ENCODE peak calls at places on chromosome 18, in five cellular contexts. E, S, B, G and H are unnamed samples. For H3K4me1, the result is how much of the 10 kb centered on the place peaks cover.

GRCh38 chr18:22451796-22452195 is 34.1 kb upstream of the CTAGE1 start:
- DNase-seq in G (no peak), E (no peak), S (no peak), B (no peak), H (no peak)

GRCh38 chr18:80109676-80110078 is 615 bp downstream of the ADNP2 start:
- DNase-seq in G (peak), E (peak), B (peak), S (peak), H (peak)

GRCh38 chr18:46071894-46072867 is at the start of gene PSTPIP2:
- DNase-seq in S (peak), G (peak), B (peak), E (peak), H (peak)

GRCh38 chr18:42675810-42676209 is 439.7 kb downstream of the RIT2 start:
- DNase-seq in G (no peak), E (no peak), S (no peak), B (no peak), H (no peak)

GRCh38 chr18:36396190-36396589 is 98.7 kb downstream of the FHOD3 start:
- DNase-seq in G (no peak), S (no peak), E (no peak), B (no peak), H (no peak)

GRCh38 chr18:79259218-79259617 is 136.5 kb upstream of the NFATC1 start:
- DNase-seq in B (no peak), E (no peak), S (no peak), G (no peak), H (no peak)

GRCh38 chr18:33440011-33440383 is 524 bp downstream of the CCDC178 start:
- DNase-seq in G (no peak), E (peak), B (peak), S (no peak), H (peak)

GRCh38 chr18:34909637-34910364 is 131.4 kb upstream of the MAPRE2 start:
- DNase-seq in B (peak), E (no peak), S (no peak), G (no peak), H (no peak)

GRCh38 chr18:32427084-32427933 is 43.4 kb downstream of the GAREM1 start:
- DNase-seq in S (no peak), B (peak), E (no peak), G (no peak), H (no peak)

GRCh38 chr18:8786766-8787670 is 81.7 kb downstream of the MTCL1 start:
- DNase-seq in G (peak), B (no peak), E (no peak), S (peak), H (no peak)

GRCh38 chr18:76399613-76400391 is 95.2 kb downstream of the ZNF516 start:
- DNase-seq in B (no peak), G (no peak), E (no peak), S (peak), H (no peak)

GRCh38 chr18:45958730-45959129 is 8.4 kb downstream of the EPG5 start:
- DNase-seq in B (peak), S (no peak), E (no peak), G (no peak), H (no peak)

GRCh38 chr18:22282311-22283235 is 113.2 kb downstream of the GATA6 start:
- DNase-seq in E (no peak), G (no peak), S (no peak), B (peak), H (no peak)

GRCh38 chr18:6427281-6427680 is 12.6 kb upstream of the L3MBTL4 start:
- DNase-seq in E (no peak), G (no peak), B (no peak), S (no peak), H (no peak)

GRCh38 chr18:41992066-41992465 is 37.0 kb downstream of the PIK3C3 start:
- DNase-seq in E (no peak), S (no peak), G (no peak), B (peak), H (no peak)

GRCh38 chr18:61697306-61697909 is 195.4 kb downstream of the RNF152 start:
- DNase-seq in E (no peak), S (no peak), B (no peak), G (no peak), H (no peak)

GRCh38 chr18:10401489-10401888 is 52.9 kb upstream of the APCDD1 start:
- DNase-seq in B (peak), G (no peak), E (no peak), S (no peak), H (no peak)

GRCh38 chr18:25262920-25263319 is 89.0 kb downstream of the ZNF521 start:
- DNase-seq in E (no peak), G (no peak), B (peak), S (no peak), H (no peak)

GRCh38 chr18:76131738-76132137 is 363.3 kb downstream of the ZNF516 start:
- DNase-seq in G (no peak), S (no peak), B (peak), E (no peak), H (no peak)

GRCh38 chr18:54162431-54162830 is 62.0 kb downstream of the MBD2 start:
- DNase-seq in S (no peak), G (no peak), E (no peak), B (peak), H (no peak)

GRCh38 chr18:55539240-55539639 is 48.8 kb downstream of the TCF4 start:
- DNase-seq in B (peak), S (no peak), E (no peak), G (no peak), H (no peak)

GRCh38 chr18:59660976-59661743 is 36.1 kb downstream of the CCBE1 start:
- DNase-seq in G (no peak), B (peak), S (no peak), E (no peak), H (no peak)

GRCh38 chr18:8735274-8735673 is 29.9 kb downstream of the MTCL1 start:
- DNase-seq in E (no peak), G (no peak), S (no peak), B (no peak), H (no peak)

GRCh38 chr18:73594749-73595148 is 552.9 kb downstream of the FBXO15 start:
- DNase-seq in G (no peak), B (peak), E (no peak), S (no peak), H (no peak)

GRCh38 chr18:47263197-47263827 is 11.9 kb upstream of the SKOR2 start:
- DNase-seq in B (no peak), E (peak), G (no peak), S (no peak), H (no peak)

GRCh38 chr18:35580748-35581534 is 599 bp upstream of the GALNT1 start:
- DNase-seq in B (peak), E (peak), G (peak), S (peak), H (peak)

GRCh38 chr18:23963443-23964185 is 50.9 kb upstream of the TTC39C start:
- DNase-seq in S (peak), E (no peak), B (no peak), G (no peak), H (peak)

GRCh38 chr18:23106575-23106974 is 28.7 kb upstream of the CABLES1 start:
- DNase-seq in S (peak), E (no peak), G (peak), B (peak), H (no peak)

GRCh38 chr18:38033282-38033681 is 467.7 kb upstream of the CELF4 start:
- DNase-seq in E (no peak), B (no peak), S (no peak), G (no peak), H (no peak)

GRCh38 chr18:44107187-44107586 is 573.5 kb upstream of the SETBP1 start:
- DNase-seq in E (no peak), S (no peak), B (no peak), G (no peak), H (no peak)

GRCh38 chr18:40926679-40927078 is 1028.4 kb upstream of the PIK3C3 start:
- DNase-seq in G (no peak), B (peak), S (no peak), E (no peak), H (no peak)

GRCh38 chr18:13280066-13280795 is 61.7 kb downstream of the LDLRAD4 start:
- DNase-seq in B (peak), G (no peak), S (peak), E (no peak), H (no peak)

GRCh38 chr18:52069201-52069600 is 270.8 kb upstream of the DCC start:
- DNase-seq in E (no peak), G (no peak), S (no peak), B (no peak), H (no peak)

GRCh38 chr18:73552171-73552570 is 595.5 kb downstream of the FBXO15 start:
- DNase-seq in G (no peak), S (no peak), E (no peak), B (no peak), H (no peak)

GRCh38 chr18:2961828-2962227 is 51.1 kb downstream of the LPIN2 start:
- DNase-seq in B (peak), G (no peak), E (no peak), S (no peak), H (peak)

GRCh38 chr18:2967357-2967756 is 45.6 kb downstream of the LPIN2 start:
- DNase-seq in B (no peak), S (no peak), E (no peak), G (no peak), H (no peak)

GRCh38 chr18:2963048-2963447 is 49.9 kb downstream of the LPIN2 start:
- DNase-seq in S (peak), E (no peak), B (no peak), G (no peak), H (no peak)

GRCh38 chr18:2965797-2966196 is 47.1 kb downstream of the LPIN2 start:
- DNase-seq in B (no peak), G (no peak), E (no peak), S (no peak), H (no peak)

DNA sequence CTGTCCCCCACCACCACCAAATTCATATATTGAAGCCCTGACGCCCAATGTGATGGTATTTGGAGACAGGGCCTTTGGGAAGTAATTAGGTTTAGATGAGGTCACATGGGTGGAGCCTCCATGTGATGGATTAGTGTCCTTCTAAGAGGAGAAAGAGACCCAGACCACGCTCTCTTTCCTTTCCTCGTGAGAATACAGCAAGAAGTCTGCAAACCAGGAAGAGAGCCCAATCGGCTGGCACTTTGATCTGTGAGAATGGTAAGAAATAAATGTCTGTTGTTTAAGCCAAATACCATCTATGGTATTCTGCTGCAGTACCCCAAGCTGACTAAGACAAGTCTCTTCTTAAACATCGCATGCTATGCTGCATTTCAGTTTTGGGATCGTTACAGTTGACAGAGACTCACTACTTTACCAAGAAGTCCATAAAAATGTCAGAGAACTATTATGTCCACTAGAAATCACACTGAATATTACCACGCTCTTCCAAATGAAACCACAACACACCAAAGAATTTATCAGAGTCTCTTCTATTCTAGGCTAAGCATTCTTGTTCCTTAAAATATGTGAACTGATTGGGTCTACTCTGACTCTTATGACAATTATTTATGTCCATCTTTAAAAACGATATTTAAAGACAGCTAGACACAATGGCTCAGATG is 48.5 kb downstream of the LPIN2 start:
- DNase-seq in B (peak), G (no peak), E (no peak), S (no peak), H (no peak)
- H3K4me1 ChIP-seq in B (under half), G (under half), E (under half), S (under half), H (under half)

DNA sequence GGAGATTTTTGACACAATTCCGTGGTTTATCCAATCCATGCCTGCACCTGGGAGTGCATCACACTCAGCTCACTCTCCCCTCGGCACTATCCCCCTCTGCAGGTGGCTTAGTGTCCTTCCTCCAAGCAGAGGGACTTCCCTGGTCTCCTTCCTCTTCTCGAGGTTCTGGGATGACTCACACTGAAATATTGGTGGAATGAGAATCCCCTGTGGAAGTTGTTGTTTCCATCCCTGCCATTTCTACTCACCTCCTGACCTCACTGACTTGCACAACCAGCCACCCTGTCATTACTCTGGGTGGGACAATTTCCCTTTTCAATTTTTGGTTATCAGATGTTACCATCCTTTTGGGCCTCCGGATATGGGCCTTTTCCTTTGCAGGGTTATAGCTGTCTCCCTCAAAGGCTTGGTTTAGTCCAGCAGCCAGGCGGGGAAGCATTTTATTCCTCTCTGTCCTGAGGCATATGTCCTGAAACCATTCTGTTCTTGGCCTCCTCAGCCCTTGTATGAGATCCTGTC is 59.9 kb downstream of the PTPRM start:
- DNase-seq in B (peak), S (no peak), E (no peak), G (no peak), H (no peak)
- H3K4me1 ChIP-seq in B (under half), S (under half), E (under half), G (under half), H (half or more)

GRCh38 chr18:63159590-63159989 is 160.0 kb downstream of the BCL2 start:
- DNase-seq in E (no peak), S (no peak), G (no peak), B (no peak), H (no peak)

GRCh38 chr18:63161728-63162195 is 157.8 kb downstream of the BCL2 start:
- DNase-seq in S (peak), E (no peak), B (peak), G (peak), H (no peak)

GRCh38 chr18:63161032-63161727 is 158.4 kb downstream of the BCL2 start:
- DNase-seq in S (no peak), E (no peak), G (no peak), B (peak), H (no peak)

GRCh38 chr18:63160172-63160995 is 159.2 kb downstream of the BCL2 start:
- DNase-seq in G (no peak), B (no peak), E (no peak), S (no peak), H (no peak)

GRCh38 chr18:63162271-63163014 is 157.1 kb downstream of the BCL2 start:
- DNase-seq in S (peak), G (no peak), E (no peak), B (peak), H (no peak)
- H3K4me1 ChIP-seq in S (under half), G (under half), E (under half), B (under half), H (under half)

DNA sequence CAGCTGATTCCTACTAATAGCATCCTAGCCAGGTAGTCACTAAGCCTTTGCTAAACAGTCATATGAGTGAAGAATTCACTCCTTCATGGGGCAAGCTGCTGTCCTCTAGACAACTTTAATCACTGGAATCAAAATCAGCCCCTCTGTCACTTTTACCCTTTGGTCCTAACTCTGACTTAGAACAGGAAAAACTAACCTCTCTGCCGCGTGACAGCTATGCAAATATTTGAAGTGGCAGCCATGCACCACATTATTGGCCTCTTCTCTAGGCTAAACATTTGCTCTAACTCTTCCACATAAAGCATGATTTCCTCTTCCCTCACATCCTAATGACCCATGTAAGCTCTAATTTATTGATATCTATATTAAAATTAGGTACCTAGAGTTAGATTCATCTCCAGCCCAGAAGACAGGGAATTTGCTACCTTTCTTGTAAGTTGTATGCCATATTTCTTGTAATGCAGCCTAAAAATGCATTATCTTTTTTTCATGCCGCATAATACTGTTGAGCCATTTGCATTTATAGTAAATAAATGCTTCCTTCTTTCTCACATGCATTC is 12.8 kb upstream of the ONECUT2 start:
- DNase-seq in G (no peak), B (no peak), S (no peak), E (no peak), H (no peak)
- H3K4me1 ChIP-seq in G (under half), B (under half), S (under half), E (under half), H (under half)

DNA sequence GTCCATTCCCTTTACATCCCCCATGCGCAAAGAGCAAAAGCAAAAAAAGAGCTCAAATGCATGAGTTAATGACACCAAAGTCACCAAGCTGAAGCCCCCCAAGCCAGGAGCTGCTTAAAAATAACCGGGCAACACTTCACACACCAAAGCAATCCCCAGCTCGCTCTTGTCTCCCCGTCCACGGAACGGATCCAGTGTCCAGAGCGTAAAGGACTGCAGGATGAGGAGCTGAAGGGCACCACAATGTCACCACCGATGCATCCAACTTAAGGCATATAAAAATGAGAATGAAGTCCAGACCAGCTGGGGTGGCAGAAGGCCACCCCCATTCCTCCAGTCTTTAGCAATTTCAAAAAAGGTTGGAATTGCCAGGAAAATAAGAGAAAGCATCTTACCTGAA is 8.7 kb downstream of the SMAD7 start:
- DNase-seq in E (no peak), G (no peak), S (no peak), B (no peak), H (no peak)
- H3K4me1 ChIP-seq in E (half or more), G (under half), S (under half), B (half or more), H (half or more)

DNA sequence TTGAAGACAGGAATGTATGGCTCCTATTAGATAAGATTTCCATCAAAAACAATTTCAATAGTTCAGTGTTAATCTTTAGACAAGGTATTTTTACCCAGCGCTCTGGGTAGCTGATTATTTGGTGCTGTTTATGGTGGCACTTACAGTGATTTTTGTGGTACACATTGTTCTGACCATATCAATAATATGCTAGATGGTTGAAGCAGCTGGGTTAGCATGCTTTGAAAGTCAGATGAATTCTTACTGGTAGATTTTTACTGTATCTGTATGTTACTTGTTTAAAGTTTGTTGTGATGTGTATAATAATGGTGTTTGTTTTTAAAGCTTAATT is 6.3 kb downstream of the SOCS6 start:
- DNase-seq in B (no peak), S (no peak), G (no peak), E (no peak), H (no peak)
- H3K4me1 ChIP-seq in B (under half), S (under half), G (under half), E (under half), H (under half)

DNA sequence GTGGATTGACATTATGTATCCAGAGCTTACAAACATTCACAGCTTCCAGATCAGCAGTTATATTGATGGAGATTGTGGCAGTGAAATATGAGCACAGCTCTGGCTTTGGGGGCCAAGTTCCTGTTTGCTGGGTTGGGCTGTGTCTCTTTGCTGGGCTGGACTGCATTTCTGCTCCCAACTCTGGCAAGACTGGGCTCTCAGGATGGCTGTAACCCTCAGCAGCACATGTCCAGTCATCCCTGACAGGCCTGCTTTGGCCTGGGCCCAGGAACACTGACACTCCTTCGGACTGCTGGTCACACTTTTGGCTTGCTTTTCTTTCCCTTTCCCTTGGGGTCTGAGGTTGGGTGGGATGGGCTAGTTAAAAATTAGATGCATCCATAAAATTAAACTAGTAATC is 17.9 kb upstream of the VPS4B start:
- DNase-seq in S (no peak), G (no peak), E (no peak), B (no peak), H (peak)
- H3K4me1 ChIP-seq in S (under half), G (under half), E (under half), B (under half), H (under half)